ENCODE peak calls at places on chromosomes 16 and 17, in four cellular contexts. One of them, this sample, is unnamed.

GRCh38 chr17:42518046-42518754 is 17.8 kb upstream of the NAGLU start:
- DNase-seq in effector memory CD4-positive, alpha-beta T cell: no peak
- DNase-seq in Right ventricle myocardium superior: peak; percentile 82
- DNase-seq in NCI-H1436: no peak
- DNase-seq in this sample: peak; percentile 95

GRCh38 chr17:30534938-30535921 is 58.0 kb downstream of the GOSR1 start:
- DNase-seq in effector memory CD4-positive, alpha-beta T cell: no peak
- DNase-seq in Right ventricle myocardium superior: no peak
- DNase-seq in NCI-H1436: no peak
- DNase-seq in this sample: no peak

GRCh38 chr16:30846649-30847402 is 47.1 kb downstream of the BCL7C start:
- DNase-seq in effector memory CD4-positive, alpha-beta T cell: no peak
- DNase-seq in Right ventricle myocardium superior: no peak
- DNase-seq in NCI-H1436: no peak
- DNase-seq in this sample: no peak

GRCh38 chr17:37489197-37490001 is at the start of gene DUSP14:
- DNase-seq in effector memory CD4-positive, alpha-beta T cell: peak; percentile 69
- DNase-seq in Right ventricle myocardium superior: peak; percentile 87
- DNase-seq in NCI-H1436: peak; percentile 91
- DNase-seq in this sample: peak; percentile 91

GRCh38 chr17:2289878-2290478 is 13.6 kb downstream of the SMG6 start:
- DNase-seq in effector memory CD4-positive, alpha-beta T cell: no peak
- DNase-seq in Right ventricle myocardium superior: no peak
- DNase-seq in NCI-H1436: no peak
- DNase-seq in this sample: no peak

GRCh38 chr17:82900741-82901140 is 60.9 kb upstream of the ZNF750 start:
- DNase-seq in effector memory CD4-positive, alpha-beta T cell: no peak
- DNase-seq in Right ventricle myocardium superior: peak; percentile 13
- DNase-seq in NCI-H1436: no peak
- DNase-seq in this sample: no peak

GRCh38 chr17:17836250-17836817 is 452 bp downstream of the SREBF1 start:
- DNase-seq in effector memory CD4-positive, alpha-beta T cell: peak; percentile 97
- DNase-seq in Right ventricle myocardium superior: peak; percentile 98
- DNase-seq in NCI-H1436: peak; percentile 99
- DNase-seq in this sample: peak; percentile 99

GRCh38 chr17:50258647-50259483 is 15.4 kb upstream of the TMEM92 start:
- DNase-seq in effector memory CD4-positive, alpha-beta T cell: no peak
- DNase-seq in Right ventricle myocardium superior: no peak
- DNase-seq in NCI-H1436: no peak
- DNase-seq in this sample: no peak

GRCh38 chr17:33970271-33970670 is 284.8 kb upstream of the CCL2 start:
- DNase-seq in effector memory CD4-positive, alpha-beta T cell: no peak
- DNase-seq in Right ventricle myocardium superior: no peak
- DNase-seq in NCI-H1436: no peak
- DNase-seq in this sample: no peak

GRCh38 chr16:50683689-50684374 is 2.7 kb upstream of the SNX20 start:
- DNase-seq in effector memory CD4-positive, alpha-beta T cell: peak; percentile 45
- DNase-seq in Right ventricle myocardium superior: no peak
- DNase-seq in NCI-H1436: no peak
- DNase-seq in this sample: no peak

GRCh38 chr17:17196776-17197175 is 9.4 kb downstream of the PLD6 start:
- DNase-seq in effector memory CD4-positive, alpha-beta T cell: no peak
- DNase-seq in Right ventricle myocardium superior: no peak
- DNase-seq in NCI-H1436: no peak
- DNase-seq in this sample: no peak

GRCh38 chr17:6568186-6568758 is 11.9 kb upstream of the PITPNM3 start:
- DNase-seq in effector memory CD4-positive, alpha-beta T cell: no peak
- DNase-seq in Right ventricle myocardium superior: no peak
- DNase-seq in NCI-H1436: no peak
- DNase-seq in this sample: no peak

GRCh38 chr17:4008082-4008435 is 43.8 kb upstream of the ATP2A3 start:
- DNase-seq in effector memory CD4-positive, alpha-beta T cell: no peak
- DNase-seq in Right ventricle myocardium superior: no peak
- DNase-seq in NCI-H1436: no peak
- DNase-seq in this sample: no peak

GRCh38 chr17:83028851-83029250 is 50.6 kb upstream of the METRNL start:
- DNase-seq in effector memory CD4-positive, alpha-beta T cell: no peak
- DNase-seq in Right ventricle myocardium superior: no peak
- DNase-seq in NCI-H1436: no peak
- DNase-seq in this sample: peak; percentile 71

This sample was measured in posterior vena cava.